ENCODE peak calls at places on chromosomes 7 and 10, in eight cellular contexts. D is chondrocyte, X is pancreas, P is RWPE1, A is body of pancreas, O is colonic mucosa, V is WTC11, H is mesothelial cell of epicardium. T is an unnamed sample.

GRCh38 chr10:14661818-14662217 is 112.9 kb downstream of the FAM107B start:
- DNase-seq in D (no peak), X (no peak), P (no peak), A (no peak), O (no peak), V (no peak), H (no peak), T (no peak)

GRCh38 chr10:129774082-129774735 is 189.9 kb downstream of the EBF3 start:
- DNase-seq in D (peak; percentile 84), X (no peak), P (no peak), A (no peak), O (no peak), V (peak; percentile 5), H (no peak), T (no peak)

GRCh38 chr10:105769248-105770184 is 1128.4 kb downstream of the SORCS3 start:
- DNase-seq in D (no peak), X (no peak), P (peak; percentile 9), A (no peak), O (no peak), V (no peak), H (no peak), T (no peak)

GRCh38 chr10:33421789-33422188 is 87.3 kb upstream of the NRP1 start:
- DNase-seq in D (no peak), X (no peak), P (peak; percentile 35), A (peak; percentile 54), O (no peak), V (no peak), H (no peak), T (no peak)

GRCh38 chr7:112081778-112082177 is 124.4 kb downstream of the DOCK4 start:
- DNase-seq in D (no peak), X (no peak), P (no peak), A (peak; percentile 68), O (no peak), V (no peak), H (no peak), T (no peak)

GRCh38 chr7:140526901-140527664 is 47.8 kb upstream of the MKRN1 start:
- DNase-seq in D (no peak), X (no peak), P (no peak), A (no peak), O (no peak), V (no peak), H (no peak), T (no peak)

GRCh38 chr10:100043796-100044195 is 34.0 kb upstream of the DNMBP start:
- DNase-seq in D (no peak), X (no peak), P (no peak), A (peak; percentile 26), O (no peak), V (no peak), H (no peak), T (no peak)

GRCh38 chr10:79289801-79290200 is 57.5 kb upstream of the PPIF start:
- DNase-seq in D (no peak), X (no peak), P (no peak), A (no peak), O (peak; percentile 65), V (no peak), H (no peak), T (no peak)

GRCh38 chr7:113085781-113086390 is 741 bp downstream of the GPR85 start:
- DNase-seq in D (no peak), X (no peak), P (no peak), A (peak; percentile 1), O (no peak), V (no peak), H (no peak), T (peak; percentile 7)

GRCh38 chr10:28897617-28898464 is 220.5 kb downstream of the BAMBI start:
- DNase-seq in D (no peak), X (no peak), P (no peak), A (no peak), O (no peak), V (no peak), H (no peak), T (no peak)

GRCh38 chr10:81026597-81026996 is 488.9 kb downstream of the SH2D4B start:
- DNase-seq in D (no peak), X (no peak), P (no peak), A (no peak), O (no peak), V (no peak), H (no peak), T (no peak)

GRCh38 chr7:16644987-16645592 is 464 bp downstream of the ANKMY2 start:
- DNase-seq in D (no peak), X (peak; percentile 58), P (no peak), A (peak; percentile 20), O (peak; percentile 73), V (peak; percentile 36), H (peak; percentile 19), T (peak; percentile 57)

GRCh38 chr7:151342102-151342646 is 562 bp downstream of the NUB1 start:
- DNase-seq in D (no peak), X (no peak), P (peak; percentile 8), A (no peak), O (no peak), V (no peak), H (no peak), T (no peak)

GRCh38 chr7:90209776-90210175 is 1.8 kb upstream of the STEAP2 start:
- DNase-seq in D (no peak), X (no peak), P (no peak), A (no peak), O (no peak), V (no peak), H (no peak), T (no peak)

GRCh38 chr7:74409571-74409970 is 44.1 kb upstream of the GTF2IRD1 start:
- DNase-seq in D (no peak), X (no peak), P (no peak), A (no peak), O (no peak), V (no peak), H (no peak), T (no peak)

DNA sequence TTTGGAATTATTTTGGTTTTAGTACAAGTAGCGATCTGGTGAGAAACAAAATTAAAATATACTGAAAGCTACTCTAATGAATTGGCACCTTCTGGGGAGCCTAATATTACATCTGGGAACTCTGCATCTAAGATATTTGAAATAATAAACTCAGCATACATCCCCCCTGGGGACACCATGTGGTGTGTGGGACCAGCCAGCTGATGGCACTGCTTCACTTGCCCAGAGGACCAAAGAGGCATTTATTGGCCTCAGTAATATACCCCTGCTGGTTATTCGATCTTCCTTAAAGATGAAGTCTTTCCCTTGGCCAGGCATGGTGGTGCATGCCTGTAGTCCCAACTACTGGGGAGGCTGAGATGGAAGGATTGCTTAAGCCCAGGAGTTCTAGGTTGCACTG is 195.1 kb upstream of the AUTS2 start:
- DNase-seq in D (no peak), X (no peak), P (no peak), A (no peak), O (no peak), V (peak; percentile 30), H (no peak), T (peak; percentile 18)
- TF ChIP-seq CTCF in D (peak; percentile 65), X (no peak), P (no peak), A (no peak), O (no peak), V (no peak), H (no peak), T (no peak)

GRCh38 chr10:102117391-102118159 is 2.6 kb downstream of the LDB1 start:
- DNase-seq in D (peak; percentile 95), X (peak; percentile 94), P (no peak), A (peak; percentile 86), O (peak; percentile 77), V (peak; percentile 49), H (peak; percentile 61), T (peak; percentile 42)
- TF ChIP-seq CTCF in D (peak; percentile 71), X (no peak), P (no peak), A (no peak), O (no peak), V (no peak), H (no peak), T (no peak)

GRCh38 chr10:43686414-43686813 is 37.7 kb upstream of the ZNF32 start:
- DNase-seq in D (no peak), X (no peak), P (no peak), A (no peak), O (no peak), V (no peak), H (no peak), T (no peak)
- TF ChIP-seq CTCF in D (peak; percentile 35), X (no peak), P (no peak), A (no peak), O (no peak), V (no peak), H (no peak), T (peak; percentile 20)

GRCh38 chr10:88881335-88881734 is 1.3 kb downstream of the STAMBPL1 start:
- DNase-seq in D (no peak), X (no peak), P (no peak), A (no peak), O (no peak), V (no peak), H (no peak), T (no peak)

GRCh38 chr10:88879754-88880286 is at the start of gene STAMBPL1:
- DNase-seq in D (no peak), X (no peak), P (peak; percentile 51), A (peak; percentile 45), O (peak; percentile 70), V (no peak), H (peak; percentile 23), T (peak; percentile 49)

GRCh38 chr10:88883443-88883799 is 3.4 kb downstream of the STAMBPL1 start:
- DNase-seq in D (no peak), X (no peak), P (no peak), A (no peak), O (no peak), V (no peak), H (no peak), T (no peak)

GRCh38 chr10:88881922-88882645 is 2.0 kb downstream of the STAMBPL1 start:
- DNase-seq in D (no peak), X (no peak), P (no peak), A (no peak), O (no peak), V (no peak), H (no peak), T (no peak)

GRCh38 chr10:88880287-88881094 is 446 bp downstream of the STAMBPL1 start:
- DNase-seq in D (peak; percentile 88), X (peak; percentile 90), P (peak; percentile 84), A (peak; percentile 83), O (peak; percentile 83), V (peak; percentile 74), H (peak; percentile 42), T (peak; percentile 77)
- TF ChIP-seq CTCF in D (peak; percentile 67), X (no peak), P (peak; percentile 23), A (no peak), O (no peak), V (no peak), H (no peak), T (no peak)

GRCh38 chr10:60124536-60124935 is 218.2 kb upstream of the CCDC6 start:
- DNase-seq in D (no peak), X (no peak), P (no peak), A (no peak), O (no peak), V (no peak), H (no peak), T (no peak)
- TF ChIP-seq CTCF in D (no peak), X (no peak), P (no peak), A (no peak), O (no peak), V (no peak), H (no peak), T (no peak)